ENCODE peak calls at places on chromosomes 11 and 22, in four cellular contexts. Z is posterior vena cava; F is activated T-helper 1 cell treated with anti-CD3 and anti-CD28 coated beads, Interleukin-12 subunit alpha, Interleukin-12 subunit beta, Interleukin-2, Interleukin-4 antibody, amounts not matched to agents 30 ng/mL and 10 ng/mL and 1 ng/mL, durations not matched to agents 14 hours and 24 hours and 36 hours; S is NCI-H2227 treated with DMSO at 0.1 percent for 48 hours. I is an unnamed sample.

GRCh38 chr22:41030891-41031290 is 61.5 kb upstream of the EP300 start:
- DNase-seq in Z (no peak), S (no peak), F (no peak), I (no peak)

GRCh38 chr11:63939351-63939920 is 634 bp downstream of the NAA40 start:
- DNase-seq in F (no peak), S (peak), Z (peak), I (no peak)

GRCh38 chr11:79018371-79018849 is 422.4 kb downstream of the TENM4 start:
- DNase-seq in S (no peak), F (no peak), Z (no peak), I (no peak)

GRCh38 chr11:35559949-35560348 is 34.5 kb upstream of the PAMR1 start:
- DNase-seq in S (no peak), F (no peak), Z (no peak), I (no peak)

GRCh38 chr11:86784247-86784681 is 16.1 kb upstream of the PRSS23 start:
- DNase-seq in Z (no peak), F (no peak), S (no peak), I (no peak)

GRCh38 chr11:46499821-46500220 is 94.0 kb downstream of the AMBRA1 start:
- DNase-seq in Z (no peak), S (no peak), F (no peak), I (no peak)

GRCh38 chr22:46830001-46830715 is 67.7 kb downstream of the TBC1D22A start:
- DNase-seq in S (no peak), F (no peak), Z (peak), I (no peak)

GRCh38 chr11:72228229-72228843 is 3.8 kb downstream of the INPPL1 start:
- DNase-seq in F (no peak), Z (peak), S (no peak), I (peak)

GRCh38 chr11:14258177-14258935 is 100.6 kb downstream of the RRAS2 start:
- DNase-seq in Z (no peak), S (no peak), F (no peak), I (no peak)

GRCh38 chr11:73270089-73270854 is 1.9 kb upstream of the P2RY6 start:
- DNase-seq in S (no peak), F (no peak), Z (peak), I (no peak)

GRCh38 chr11:70066628-70067027 is 11.5 kb upstream of the ANO1 start:
- DNase-seq in S (no peak), Z (peak), F (no peak), I (no peak)

GRCh38 chr11:113023228-113023627 is 62.0 kb downstream of the NCAM1 start:
- DNase-seq in S (no peak), F (no peak), Z (no peak), I (no peak)

GRCh38 chr22:49964136-49964492 is 3.5 kb downstream of the PIM3 start:
- DNase-seq in S (no peak), F (no peak), Z (peak), I (no peak)

GRCh38 chr22:49142891-49143290 is 684.8 kb downstream of the BRD1 start:
- DNase-seq in S (no peak), Z (no peak), F (no peak), I (no peak)

GRCh38 chr11:120028181-120028935 is 109.6 kb downstream of the TRIM29 start:
- DNase-seq in F (no peak), Z (peak), S (no peak), I (no peak)

I was measured in SHP77.